ENCODE peak calls at places on chromosomes 6 and 20, in seven cellular contexts. E is thyroid gland, N is endothelial cell of umbilical vein, A is sigmoid colon, U is mammary epithelial cell, V is cardiac muscle cell, K is keratinocyte. D is an unnamed sample.

GRCh38 chr6:160995271-160995670 is 3.7 kb downstream of the MAP3K4 start:
- DNase-seq in K (no peak), A (no peak), V (no peak), N (no peak), E (no peak), U (peak; percentile 21), D (no peak)

GRCh38 chr6:83169511-83169910 is 23.6 kb downstream of the PGM3 start:
- DNase-seq in K (no peak), N (no peak), A (no peak), V (no peak), U (no peak), E (no peak), D (no peak)

GRCh38 chr20:43751167-43752050 is 24.6 kb upstream of the GTSF1L start:
- DNase-seq in V (peak; percentile 71), A (no peak), E (no peak), U (peak; percentile 90), K (no peak), N (no peak), D (no peak)

GRCh38 chr20:24738981-24739633 is 210.0 kb upstream of the CST7 start:
- DNase-seq in A (no peak), E (no peak), N (no peak), K (no peak), V (no peak), U (no peak), D (no peak)

GRCh38 chr6:33847867-33848266 is 44.1 kb upstream of the MLN start:
- DNase-seq in E (no peak), A (no peak), U (no peak), V (no peak), N (no peak), K (no peak), D (no peak)

GRCh38 chr6:152338335-152339125 is 298.6 kb downstream of the SYNE1 start:
- DNase-seq in V (peak; percentile 52), N (peak; percentile 68), K (no peak), U (peak; percentile 8), E (peak; percentile 32), A (peak; percentile 75), D (peak; percentile 68)

GRCh38 chr20:13101276-13101675 is 92.5 kb downstream of the SPTLC3 start:
- DNase-seq in U (no peak), V (no peak), N (no peak), A (no peak), K (no peak), E (no peak), D (no peak)

GRCh38 chr20:59042151-59042795 is at the start of gene PRELID3B:
- DNase-seq in K (no peak), A (peak; percentile 77), N (no peak), E (peak; percentile 31), U (peak; percentile 60), V (peak; percentile 24), D (no peak)

GRCh38 chr6:40923326-40923725 is 115.7 kb downstream of the UNC5CL start:
- DNase-seq in A (no peak), K (no peak), U (no peak), V (no peak), N (no peak), E (no peak), D (no peak)

GRCh38 chr6:87281426-87281825 is 41.0 kb upstream of the SMIM8 start:
- DNase-seq in V (peak; percentile 8), K (no peak), A (no peak), N (peak; percentile 16), E (no peak), U (no peak), D (no peak)

DNA sequence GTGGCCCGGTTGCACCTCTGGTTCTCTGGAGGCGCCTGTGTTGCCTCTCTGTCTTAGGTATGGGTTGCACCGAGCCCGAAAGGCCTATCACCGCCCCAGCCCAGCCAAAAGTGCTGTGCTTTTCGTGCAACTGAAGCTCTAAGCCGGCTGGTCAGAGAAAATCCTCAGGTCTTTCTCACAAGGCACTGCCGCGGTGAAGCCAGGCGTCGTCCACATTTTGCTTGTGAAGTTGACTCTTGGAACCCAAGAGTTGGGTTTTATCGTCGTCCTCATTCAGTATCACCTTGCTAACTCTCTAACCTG is 726 bp upstream of the EMILIN3 start:
- DNase-seq in E (no peak), N (no peak), V (no peak), U (no peak), A (no peak), K (no peak), D (no peak)
- TF ChIP-seq CTCF in E (no peak), N (no peak), V (no peak), U (no peak), A (no peak), K (no peak), D (no peak)

GRCh38 chr20:45019027-45019763 is 52.9 kb downstream of the STK4 start:
- DNase-seq in U (no peak), E (no peak), N (no peak), K (no peak), A (no peak), V (peak; percentile 61), D (no peak)

GRCh38 chr20:45021626-45022025 is 55.3 kb downstream of the STK4 start:
- DNase-seq in V (no peak), U (no peak), N (no peak), A (no peak), E (no peak), K (no peak), D (no peak)

GRCh38 chr20:45017859-45018258 is 51.5 kb downstream of the STK4 start:
- DNase-seq in K (no peak), E (no peak), N (no peak), U (no peak), V (peak; percentile 38), A (no peak), D (no peak)

GRCh38 chr20:45019764-45020126 is 53.4 kb downstream of the STK4 start:
- DNase-seq in N (no peak), K (no peak), A (no peak), U (no peak), E (no peak), V (no peak), D (no peak)

DNA sequence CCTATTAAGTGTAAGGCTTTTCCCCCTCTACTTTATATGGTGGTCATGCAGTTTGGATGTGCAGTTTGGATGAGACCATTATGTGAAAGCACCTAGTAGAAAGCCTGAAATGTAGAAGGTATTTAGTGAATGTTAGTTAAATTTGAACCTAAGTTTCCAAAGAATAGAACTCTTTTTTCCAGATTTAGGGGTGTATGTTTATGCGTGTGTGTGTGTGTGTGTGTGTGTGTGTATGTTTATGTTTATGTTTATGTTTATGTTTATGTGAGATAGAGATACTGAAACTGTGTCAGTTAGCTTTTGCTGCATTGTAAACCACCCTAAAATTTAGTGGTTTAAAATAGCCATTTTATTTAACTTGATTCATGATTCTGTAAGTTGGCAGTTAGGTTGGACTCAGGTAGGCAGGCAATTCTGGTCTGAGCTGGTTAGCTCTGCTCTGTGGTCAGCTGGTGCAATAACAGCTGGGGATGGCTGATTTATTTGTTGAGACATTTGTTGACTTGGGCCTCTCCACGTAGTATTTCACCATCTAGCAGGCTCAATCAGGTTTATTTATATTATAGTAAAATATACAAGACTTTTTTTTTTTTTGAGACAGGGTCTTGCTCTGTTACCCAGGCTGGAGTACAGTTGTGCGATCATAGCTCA is 54.0 kb downstream of the STK4 start:
- DNase-seq in A (no peak), N (no peak), K (no peak), E (peak; percentile 6), U (peak; percentile 47), V (peak; percentile 54), D (no peak)
- H3K4me1 ChIP-seq in A (peaks cover 14% of the 10 kb centered on the region), N (no peaks in the 10 kb centered on the region), K (peaks cover 23% of the 10 kb centered on the region), E (no peaks in the 10 kb centered on the region), U (peaks cover 2% of the 10 kb centered on the region), V (peaks cover 17% of the 10 kb centered on the region), D (peaks cover 8% of the 10 kb centered on the region)

DNA sequence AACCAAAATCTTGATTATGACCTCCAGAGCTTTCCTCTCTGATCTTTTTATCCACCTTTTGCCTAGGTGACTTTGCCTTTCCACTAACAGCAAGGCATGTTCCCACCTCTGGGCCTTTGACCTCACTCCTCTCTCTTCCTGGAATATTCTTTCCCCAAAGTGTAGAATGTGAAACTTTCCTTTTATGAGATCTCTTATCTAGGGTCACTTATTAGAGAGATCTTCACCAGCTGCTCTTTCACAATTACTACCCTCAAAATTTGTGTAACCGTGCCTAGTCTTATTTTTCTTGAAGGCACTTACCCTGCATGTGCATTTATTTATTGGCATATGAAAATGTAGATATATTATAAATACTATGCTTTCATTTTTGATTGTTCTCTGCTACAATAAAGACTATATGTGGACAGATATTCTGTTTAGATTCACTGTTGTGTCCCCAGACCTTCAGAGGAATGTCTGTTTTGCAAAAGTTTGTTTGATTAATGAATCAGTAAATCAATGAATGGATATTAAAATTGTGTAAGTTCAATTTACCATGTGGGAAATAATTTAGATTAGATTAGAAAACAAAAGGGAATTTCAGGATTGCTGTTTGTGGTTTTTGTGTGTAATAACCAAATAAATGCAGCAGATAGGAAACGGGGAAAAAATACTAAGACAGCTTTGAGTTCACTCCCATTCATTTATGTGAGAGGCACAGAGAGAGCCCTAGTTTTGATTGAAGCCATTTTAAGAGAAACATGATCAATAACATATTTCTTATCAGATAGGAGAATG is 207.0 kb downstream of the ADGB start:
- DNase-seq in V (peak; percentile 61), U (no peak), K (no peak), N (no peak), A (no peak), E (no peak), D (no peak)
- TF ChIP-seq CTCF in V (no peak), U (no peak), K (no peak), N (no peak), A (no peak), E (no peak), D (no peak)

DNA sequence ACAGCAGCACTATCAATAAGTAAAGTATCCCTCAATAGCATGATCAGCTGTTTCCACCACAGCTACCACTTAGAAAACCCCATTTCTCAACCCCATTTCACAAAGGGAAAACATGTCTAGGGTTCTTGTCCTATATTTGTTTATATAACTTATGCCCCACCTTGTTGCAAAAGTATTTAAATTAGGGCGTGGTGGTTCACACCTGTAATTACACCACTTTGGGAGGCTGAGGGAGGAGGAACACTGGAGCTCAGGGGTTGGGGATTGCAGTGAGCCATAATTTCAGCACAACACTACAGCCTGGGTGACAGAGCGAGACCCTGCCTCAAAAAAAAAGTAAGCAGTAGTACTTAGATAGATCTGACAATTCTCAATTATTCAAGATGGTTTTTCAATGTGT is 3.7 kb downstream of the MRPL14 start:
- DNase-seq in K (no peak), E (no peak), N (no peak), V (no peak), U (no peak), A (no peak), D (no peak)
- H3K4me1 ChIP-seq in K (peaks cover 65% of the 10 kb centered on the region), E (peaks cover 70% of the 10 kb centered on the region), N (peaks cover 57% of the 10 kb centered on the region), V (peaks cover 51% of the 10 kb centered on the region), U (peaks cover 41% of the 10 kb centered on the region), A (peaks cover 77% of the 10 kb centered on the region), D (peaks cover 45% of the 10 kb centered on the region)

DNA sequence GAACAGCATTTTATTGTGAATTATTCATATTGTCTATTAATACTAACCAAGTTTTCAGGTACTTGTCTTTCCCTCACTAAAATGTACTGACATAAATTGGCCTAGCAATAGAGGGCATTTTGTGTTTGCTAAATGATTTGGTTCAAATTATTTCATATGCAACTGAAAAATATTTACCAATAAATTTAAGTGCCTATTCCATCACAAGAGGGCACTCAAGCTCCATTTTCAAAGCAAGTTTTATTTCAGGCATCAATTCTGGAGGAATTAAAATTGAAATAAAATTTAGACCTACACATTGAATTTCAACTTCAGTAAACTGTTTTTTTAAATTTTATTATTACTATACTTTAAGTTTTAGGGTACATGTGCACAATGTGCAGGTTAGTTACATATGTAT is 114.3 kb upstream of the SYNCRIP start:
- DNase-seq in N (peak; percentile 43), K (no peak), E (no peak), A (no peak), V (peak; percentile 54), U (no peak), D (no peak)
- TF ChIP-seq CTCF in N (no peak), K (no peak), E (peak; percentile 68), A (peak; percentile 35), V (peak; percentile 40), U (peak; percentile 52), D (peak; percentile 16)